ENCODE peak calls at places on chromosomes 4 and X, in six cellular contexts. K, J, B, O, H and U are unnamed samples.

GRCh38 chr4:84673475-84674230 is 90.7 kb downstream of the CDS1 start:
- DNase-seq in K (no peak), J (peak; percentile 88), B (no peak), O (no peak), H (no peak), U (no peak)

GRCh38 chrX:14913241-14913640 is 40.0 kb downstream of the MOSPD2 start:
- DNase-seq in K (no peak), J (peak; percentile 27), B (no peak), O (no peak), H (no peak), U (no peak)

GRCh38 chrX:40140706-40141499 is 43.1 kb upstream of the BCOR start:
- DNase-seq in K (peak; percentile 56), J (peak; percentile 73), B (no peak), O (peak; percentile 57), H (no peak), U (peak; percentile 64)

GRCh38 chr4:185682236-185682635 is 129.8 kb downstream of the SORBS2 start:
- DNase-seq in K (no peak), J (peak; percentile 9), B (peak; percentile 12), O (no peak), H (no peak), U (no peak)

GRCh38 chr4:8002525-8003309 is 63.1 kb upstream of the AFAP1 start:
- DNase-seq in K (no peak), J (no peak), B (no peak), O (no peak), H (no peak), U (no peak)

GRCh38 chr4:7831330-7831729 is 108.3 kb downstream of the AFAP1 start:
- DNase-seq in K (no peak), J (peak; percentile 70), B (no peak), O (no peak), H (no peak), U (no peak)

GRCh38 chr4:73891739-73892405 is 22.7 kb downstream of the CXCL1 start:
- DNase-seq in K (no peak), J (peak; percentile 92), B (no peak), O (no peak), H (no peak), U (no peak)

GRCh38 chrX:9851890-9852289 is 65.7 kb downstream of the SHROOM2 start:
- DNase-seq in K (no peak), J (no peak), B (no peak), O (no peak), H (no peak), U (no peak)

GRCh38 chrX:138890491-138890890 is 179.0 kb upstream of the FGF13 start:
- DNase-seq in K (no peak), J (no peak), B (no peak), O (no peak), H (no peak), U (no peak)

GRCh38 chr4:185825737-185826136 is 13.7 kb upstream of the SORBS2 start:
- DNase-seq in K (no peak), J (no peak), B (no peak), O (no peak), H (no peak), U (no peak)

GRCh38 chrX:10189317-10190268 is 32.8 kb downstream of the CLCN4 start:
- DNase-seq in K (peak; percentile 57), J (peak; percentile 69), B (peak; percentile 70), O (peak; percentile 77), H (no peak), U (peak; percentile 66)

GRCh38 chr4:53818112-53818511 is 226.8 kb upstream of the LNX1 start:
- DNase-seq in K (no peak), J (no peak), B (no peak), O (peak; percentile 29), H (no peak), U (no peak)

GRCh38 chr4:160319221-160319867 is 1216.5 kb downstream of the RAPGEF2 start:
- DNase-seq in K (no peak), J (peak; percentile 11), B (peak; percentile 73), O (no peak), H (no peak), U (no peak)

GRCh38 chr4:26020083-26020668 is 106.2 kb downstream of the SMIM20 start:
- DNase-seq in K (no peak), J (peak; percentile 82), B (no peak), O (no peak), H (no peak), U (no peak)

GRCh38 chrX:120653000-120653399 is 23.1 kb upstream of the C1GALT1C1 start:
- DNase-seq in K (no peak), J (no peak), B (no peak), O (no peak), H (no peak), U (no peak)

GRCh38 chr4:118888666-118889312 is at the start of gene SYNPO2:
- DNase-seq in K (no peak), J (peak; percentile 96), B (peak; percentile 16), O (peak; percentile 95), H (peak; percentile 50), U (peak; percentile 75)

GRCh38 chr4:75643651-75644050 is 13.3 kb upstream of the CDKL2 start:
- DNase-seq in K (no peak), J (no peak), B (no peak), O (no peak), H (no peak), U (no peak)

GRCh38 chr4:126361287-126361686 is 1046.5 kb downstream of the FAT4 start:
- DNase-seq in K (no peak), J (no peak), B (no peak), O (no peak), H (no peak), U (no peak)

GRCh38 chrX:9089652-9090051 is 55.7 kb upstream of the FAM9B start:
- DNase-seq in K (no peak), J (no peak), B (no peak), O (no peak), H (no peak), U (no peak)

GRCh38 chrX:106168107-106168506 is at the start of gene PWWP3B:
- DNase-seq in K (no peak), J (peak; percentile 70), B (no peak), O (peak; percentile 61), H (peak; percentile 7), U (peak; percentile 65)

GRCh38 chr4:142812091-142812490 is 34.0 kb downstream of the INPP4B start:
- DNase-seq in K (no peak), J (no peak), B (no peak), O (no peak), H (no peak), U (no peak)

GRCh38 chr4:126839066-126839465 is 793.7 kb upstream of the INTU start:
- DNase-seq in K (no peak), J (peak; percentile 21), B (no peak), O (no peak), H (no peak), U (no peak)

GRCh38 chr4:57249083-57249482 is 138.9 kb upstream of the IGFBP7 start:
- DNase-seq in K (no peak), J (peak; percentile 58), B (no peak), O (no peak), H (no peak), U (no peak)

GRCh38 chrX:153554519-153555167 is 37.2 kb downstream of the ATP2B3 start:
- DNase-seq in K (peak; percentile 27), J (peak; percentile 55), B (peak; percentile 62), O (peak; percentile 31), H (no peak), U (peak; percentile 73)

GRCh38 chrX:17824980-17825379 is 36.1 kb downstream of the RAI2 start:
- DNase-seq in K (no peak), J (no peak), B (no peak), O (no peak), H (no peak), U (no peak)

GRCh38 chrX:139851730-139852129 is 81.1 kb downstream of the ATP11C start:
- DNase-seq in K (no peak), J (no peak), B (no peak), O (no peak), H (no peak), U (no peak)

GRCh38 chr4:175054980-175055379 is 136.8 kb downstream of the ADAM29 start:
- DNase-seq in K (no peak), J (no peak), B (no peak), O (no peak), H (peak; percentile 50), U (no peak)

DNA sequence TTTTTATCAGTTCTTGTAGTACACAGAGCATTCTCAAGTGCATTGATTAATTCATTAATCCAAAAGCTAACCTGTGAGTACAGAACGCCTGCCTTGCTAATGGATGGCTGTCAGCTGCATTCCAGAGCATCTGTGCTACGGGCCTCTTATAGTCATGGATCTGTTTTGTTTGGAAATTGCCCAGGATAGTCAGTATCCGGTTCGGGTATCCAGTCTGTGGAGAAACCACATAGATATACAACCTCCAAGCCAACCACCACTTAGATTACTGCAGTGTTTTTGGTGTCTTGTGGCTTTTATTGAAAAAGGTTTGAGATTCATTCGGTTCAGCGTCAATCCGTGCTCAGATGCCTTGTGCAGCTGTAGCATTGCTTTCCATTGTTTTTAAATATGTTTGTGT is 4.0 kb downstream of the LAP3 start:
- DNase-seq in K (no peak), J (peak; percentile 66), B (no peak), O (no peak), H (no peak), U (no peak)
- H3K4me3 ChIP-seq in K (no peak overlapping the region), J (no peak overlapping the region), B (no peak overlapping the region), O (no peak overlapping the region), H (no peak overlapping the region), U (peak overlapping the region; percentile 4)

GRCh38 chrX:110557864-110558263 is 199.2 kb downstream of the RTL9 start:
- DNase-seq in K (no peak), J (no peak), B (no peak), O (no peak), H (no peak), U (no peak)

GRCh38 chrX:110561036-110561435 is 202.4 kb downstream of the RTL9 start:
- DNase-seq in K (no peak), J (peak; percentile 17), B (no peak), O (no peak), H (no peak), U (no peak)

GRCh38 chrX:110568396-110568795 is 209.7 kb downstream of the RTL9 start:
- DNase-seq in K (no peak), J (no peak), B (no peak), O (no peak), H (no peak), U (no peak)

GRCh38 chrX:110558406-110558805 is 199.8 kb downstream of the RTL9 start:
- DNase-seq in K (no peak), J (no peak), B (no peak), O (no peak), H (no peak), U (no peak)

DNA sequence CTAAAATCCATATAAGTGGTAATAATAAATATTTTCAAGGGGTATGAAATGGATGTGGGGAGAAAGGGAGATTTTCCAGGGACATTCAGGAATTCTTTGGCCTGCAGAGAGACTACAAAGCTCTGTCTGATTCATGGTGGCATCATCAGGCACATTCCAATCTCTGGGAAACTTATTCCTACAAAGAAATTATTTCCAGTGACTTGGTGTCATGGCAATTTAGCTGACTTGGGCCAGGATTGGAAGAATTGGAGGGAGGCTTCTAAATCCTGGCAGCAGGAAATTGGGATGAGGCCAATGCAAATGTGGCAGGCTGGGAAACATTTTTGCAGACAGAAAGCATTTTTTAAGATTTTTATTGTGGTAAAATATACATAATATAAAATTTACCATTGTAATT is 204.6 kb downstream of the RTL9 start:
- DNase-seq in K (no peak), J (no peak), B (no peak), O (no peak), H (no peak), U (no peak)
- H3K4me1 ChIP-seq in K (no peaks in the 10 kb centered on the region), J (no peaks in the 10 kb centered on the region), B (no peaks in the 10 kb centered on the region), O (no peaks in the 10 kb centered on the region), H (no peaks in the 10 kb centered on the region), U (no peaks in the 10 kb centered on the region)

GRCh38 chr4:148055844-148056243 is 324.0 kb downstream of the ARHGAP10 start:
- DNase-seq in K (no peak), J (no peak), B (no peak), O (no peak), H (no peak), U (no peak)
- H3K27ac ChIP-seq in K (no peak overlapping the region), J (no peak overlapping the region), B (no peak overlapping the region), O (no peak overlapping the region), H (no peak overlapping the region), U (no peak overlapping the region)

GRCh38 chr4:39458505-39459300 is at the start of the genes LIAS and RPL9:
- DNase-seq in K (peak; percentile 96), J (peak; percentile 100), B (peak; percentile 95), O (peak; percentile 98), H (peak; percentile 96), U (peak; percentile 96)
- H3K4me3 ChIP-seq in K (peak within 1 kb of the TSS; percentile 93), J (peak within 1 kb of the TSS; percentile 86), B (peak within 1 kb of the TSS; percentile 82), O (peak within 1 kb of the TSS; percentile 63), H (peak within 1 kb of the TSS; percentile 93), U (peak within 1 kb of the TSS; percentile 81)